ENCODE peak calls at places on chromosomes 6 and 20, in six cellular contexts. H, J, L, O, B and Q are unnamed samples.
A peak's percentile ranks its signal among the peaks of the same experiment; 100 is the strongest.

GRCh38 chr6:11700118-11700718 is 78.4 kb downstream of the ADTRP start:
- DNase-seq in H (peak; percentile 22), J (no peak), L (no peak), O (no peak), B (peak; percentile 72), Q (peak; percentile 66)

GRCh38 chr20:8782804-8783203 is 286.1 kb upstream of the PLCB4 start:
- DNase-seq in H (no peak), J (peak; percentile 82), L (no peak), O (no peak), B (peak; percentile 85), Q (peak; percentile 86)

GRCh38 chr6:13559251-13559650 is 15.2 kb upstream of the SIRT5 start:
- DNase-seq in H (no peak), J (no peak), L (no peak), O (no peak), B (no peak), Q (no peak)

GRCh38 chr6:33112148-33112547 is 36.4 kb downstream of the HLA-DPB1 start:
- DNase-seq in H (peak; percentile 19), J (peak; percentile 16), L (no peak), O (peak; percentile 33), B (peak; percentile 65), Q (peak; percentile 52)

GRCh38 chr6:26235240-26235730 is 129.7 kb upstream of the BTN3A2 start:
- DNase-seq in H (no peak), J (no peak), L (no peak), O (no peak), B (no peak), Q (no peak)

GRCh38 chr6:42103218-42103617 is 39.2 kb downstream of the C6orf132 start:
- DNase-seq in H (no peak), J (no peak), L (no peak), O (no peak), B (no peak), Q (no peak)

GRCh38 chr6:137415127-137415833 is 78.9 kb downstream of the OLIG3 start:
- DNase-seq in H (peak; percentile 45), J (peak; percentile 28), L (peak; percentile 0), O (peak; percentile 21), B (peak; percentile 76), Q (peak; percentile 65)

GRCh38 chr20:19915111-19915798 is 101.9 kb upstream of the NAA20 start:
- DNase-seq in H (no peak), J (peak; percentile 15), L (no peak), O (no peak), B (peak; percentile 41), Q (no peak)

GRCh38 chr6:63926258-63926657 is 290.7 kb downstream of the PHF3 start:
- DNase-seq in H (no peak), J (no peak), L (no peak), O (no peak), B (no peak), Q (no peak)

GRCh38 chr6:1770435-1770843 is 160.7 kb downstream of the FOXC1 start:
- DNase-seq in H (no peak), J (no peak), L (no peak), O (no peak), B (no peak), Q (peak; percentile 27)

GRCh38 chr20:37529968-37530600 is 2.4 kb upstream of the BLCAP start:
- DNase-seq in H (no peak), J (no peak), L (no peak), O (no peak), B (no peak), Q (no peak)

GRCh38 chr6:49409951-49410542 is 53.0 kb downstream of the MMUT start:
- DNase-seq in H (peak; percentile 5), J (peak; percentile 19), L (peak; percentile 18), O (peak; percentile 2), B (peak; percentile 72), Q (peak; percentile 61)

GRCh38 chr20:62755817-62756724 is 40.2 kb upstream of the MRGBP start:
- DNase-seq in H (no peak), J (no peak), L (no peak), O (no peak), B (no peak), Q (no peak)

GRCh38 chr6:16067568-16067967 is 61.3 kb upstream of the MYLIP start:
- DNase-seq in H (no peak), J (no peak), L (no peak), O (no peak), B (no peak), Q (no peak)

GRCh38 chr20:50400705-50401045 is 109.5 kb upstream of the PTPN1 start:
- DNase-seq in H (no peak), J (no peak), L (no peak), O (no peak), B (no peak), Q (no peak)

GRCh38 chr6:134551245-134551960 is 233.5 kb upstream of the SGK1 start:
- DNase-seq in H (no peak), J (peak; percentile 79), L (no peak), O (no peak), B (peak; percentile 84), Q (peak; percentile 90)

GRCh38 chr6:133609404-133610270 is 279.3 kb upstream of the TCF21 start:
- DNase-seq in H (no peak), J (peak; percentile 100), L (no peak), O (no peak), B (peak; percentile 100), Q (peak; percentile 99)

GRCh38 chr6:106510090-106510970 is 119.0 kb downstream of the RTN4IP1 start:
- DNase-seq in H (peak; percentile 64), J (no peak), L (peak; percentile 29), O (peak; percentile 44), B (peak; percentile 70), Q (no peak)

GRCh38 chr20:44405246-44405645 is 49.7 kb downstream of the HNF4A start:
- DNase-seq in H (no peak), J (no peak), L (no peak), O (no peak), B (no peak), Q (peak; percentile 18)

GRCh38 chr6:113763311-113763766 is 93.8 kb upstream of the MARCKS start:
- DNase-seq in H (no peak), J (no peak), L (no peak), O (no peak), B (peak; percentile 8), Q (no peak)

GRCh38 chr20:49729780-49730179 is 16.1 kb upstream of the B4GALT5 start:
- DNase-seq in H (no peak), J (peak; percentile 23), L (no peak), O (no peak), B (peak; percentile 35), Q (peak; percentile 96)

GRCh38 chr20:50855498-50856474 is 60.9 kb downstream of the BCAS4 start:
- DNase-seq in H (no peak), J (no peak), L (no peak), O (no peak), B (peak; percentile 23), Q (no peak)

GRCh38 chr6:44733868-44734267 is 346.4 kb downstream of the CDC5L start:
- DNase-seq in H (no peak), J (no peak), L (no peak), O (no peak), B (peak; percentile 6), Q (no peak)

GRCh38 chr6:163641706-163642105 is 227.2 kb downstream of the QKI start:
- DNase-seq in H (no peak), J (no peak), L (no peak), O (no peak), B (no peak), Q (no peak)

GRCh38 chr20:59185809-59186208 is 22.2 kb downstream of the ZNF831 start:
- DNase-seq in H (no peak), J (no peak), L (no peak), O (no peak), B (no peak), Q (no peak)

GRCh38 chr6:150490586-150490985 is 109.1 kb upstream of the PLEKHG1 start:
- DNase-seq in H (no peak), J (no peak), L (no peak), O (no peak), B (no peak), Q (no peak)